ENCODE peak calls at places on chromosomes 6 and 20, in nine cellular contexts. U is GF-D8; Y is iris pigment epithelial cell; O is A549; E is stimulated activated CD4-positive, alpha-beta T cell treated with anti-CD3 and anti-CD28 coated beads, Interleukin-1b, Interleukin-23, amount 100 ng/mL, for 24 hours; D is bronchial epithelial cell; F is AG04450; H is NCI-H1105 treated with DMSO at 0.1 percent for 48 hours; X is WTC11. C is an unnamed sample.

GRCh38 chr6:116246089-116246488 is 7.8 kb downstream of the TSPYL4 start:
- DNase-seq in U (no peak), Y (peak; percentile 87), O (no peak), E (no peak), D (no peak), F (peak; percentile 52), H (no peak), X (no peak), C (peak; percentile 83)

GRCh38 chr6:101806241-101806640 is 412.7 kb downstream of the GRIK2 start:
- DNase-seq in U (no peak), Y (peak; percentile 88), O (no peak), E (no peak), D (peak; percentile 28), F (peak; percentile 55), H (no peak), X (no peak), C (no peak)

GRCh38 chr6:136582702-136583471 is 32.7 kb upstream of the MAP7 start:
- DNase-seq in U (peak; percentile 19), Y (peak; percentile 92), O (peak; percentile 50), E (no peak), D (peak; percentile 91), F (peak; percentile 66), H (peak; percentile 40), X (no peak), C (peak; percentile 96)

GRCh38 chr6:157403684-157404051 is 22.7 kb downstream of the ZDHHC14 start:
- DNase-seq in U (no peak), Y (no peak), O (no peak), E (no peak), D (no peak), F (no peak), H (no peak), X (no peak), C (no peak)

GRCh38 chr6:98678481-98678880 is 155.9 kb upstream of the POU3F2 start:
- DNase-seq in U (no peak), Y (no peak), O (no peak), E (no peak), D (no peak), F (no peak), H (no peak), X (no peak), C (no peak)

GRCh38 chr20:1800777-1801176 is 94.4 kb upstream of the SIRPA start:
- DNase-seq in U (no peak), Y (peak; percentile 57), O (peak; percentile 57), E (no peak), D (peak; percentile 50), F (no peak), H (peak; percentile 33), X (no peak), C (peak; percentile 44)

GRCh38 chr6:151716446-151717047 is 90.9 kb upstream of the ESR1 start:
- DNase-seq in U (no peak), Y (no peak), O (no peak), E (no peak), D (peak; percentile 44), F (no peak), H (peak; percentile 5), X (peak; percentile 49), C (no peak)

GRCh38 chr6:33633462-33634158 is 12.5 kb downstream of the ITPR3 start:
- DNase-seq in U (no peak), Y (peak; percentile 54), O (peak; percentile 35), E (no peak), D (peak; percentile 52), F (no peak), H (peak; percentile 38), X (peak; percentile 58), C (peak; percentile 53)

GRCh38 chr6:125846292-125847024 is 55.7 kb downstream of the NCOA7 start:
- DNase-seq in U (no peak), Y (no peak), O (no peak), E (no peak), D (no peak), F (no peak), H (no peak), X (no peak), C (no peak)

GRCh38 chr20:45995213-45996097 is 13.3 kb upstream of the MMP9 start:
- DNase-seq in U (no peak), Y (no peak), O (no peak), E (no peak), D (peak; percentile 51), F (no peak), H (no peak), X (no peak), C (no peak)

GRCh38 chr6:84220809-84221409 is 6.5 kb downstream of the CEP162 start:
- DNase-seq in U (no peak), Y (peak; percentile 37), O (no peak), E (no peak), D (peak; percentile 36), F (no peak), H (peak; percentile 30), X (no peak), C (peak; percentile 61)

GRCh38 chr20:2820084-2820895 is 4.1 kb downstream of the TMEM239 start:
- DNase-seq in U (no peak), Y (peak; percentile 60), O (no peak), E (no peak), D (no peak), F (no peak), H (no peak), X (peak; percentile 42), C (peak; percentile 39)

GRCh38 chr6:42720739-42721138 is 1.7 kb downstream of the PRPH2 start:
- DNase-seq in U (no peak), Y (peak; percentile 65), O (no peak), E (no peak), D (peak; percentile 74), F (no peak), H (no peak), X (no peak), C (no peak)

GRCh38 chr20:23391707-23392310 is 29.5 kb downstream of the NAPB start:
- DNase-seq in U (no peak), Y (no peak), O (no peak), E (no peak), D (no peak), F (no peak), H (no peak), X (no peak), C (no peak)

GRCh38 chr6:167112421-167112820 is 10.5 kb upstream of the CCR6 start:
- DNase-seq in U (no peak), Y (no peak), O (no peak), E (no peak), D (no peak), F (no peak), H (no peak), X (no peak), C (no peak)

GRCh38 chr6:170489836-170490235 is 63.3 kb downstream of the PSMB1 start:
- DNase-seq in U (no peak), Y (no peak), O (no peak), E (no peak), D (no peak), F (no peak), H (no peak), X (no peak), C (no peak)

GRCh38 chr6:55833284-55833683 is 42.1 kb downstream of the BMP5 start:
- DNase-seq in U (no peak), Y (no peak), O (no peak), E (no peak), D (no peak), F (no peak), H (no peak), X (no peak), C (no peak)

GRCh38 chr20:20465259-20465658 is 97.4 kb downstream of the INSM1 start:
- DNase-seq in U (no peak), Y (no peak), O (no peak), E (no peak), D (no peak), F (no peak), H (peak; percentile 33), X (peak; percentile 42), C (no peak)

GRCh38 chr6:29529956-29530355 is 29.6 kb downstream of the UBD start:
- DNase-seq in U (no peak), Y (no peak), O (no peak), E (no peak), D (no peak), F (no peak), H (no peak), X (no peak), C (no peak)

GRCh38 chr6:114304304-114304887 is 38.4 kb downstream of the HS3ST5 start:
- DNase-seq in U (no peak), Y (peak; percentile 18), O (no peak), E (no peak), D (peak; percentile 25), F (peak; percentile 7), H (peak; percentile 42), X (no peak), C (peak; percentile 12)

GRCh38 chr6:137923866-137924616 is 57.0 kb downstream of the TNFAIP3 start:
- DNase-seq in U (peak; percentile 18), Y (peak; percentile 21), O (no peak), E (no peak), D (no peak), F (no peak), H (no peak), X (no peak), C (no peak)

C was measured in fibroblast of lung.